ENCODE peak calls at places on chromosomes 12 and 14, in six cellular contexts. H is A549; S is cardiac muscle cell; U is CD4-positive, CD25-positive, alpha-beta regulatory T cell; M is Panc1; L is RWPE2. K is an unnamed sample.
A peak's percentile ranks its signal among the peaks of the same experiment; 100 is the strongest.

GRCh38 chr14:55059333-55059732 is 7.9 kb downstream of the MAPK1IP1L start:
- DNase-seq in H (no peak), S (no peak), U (no peak), M (no peak), L (no peak), K (no peak)

GRCh38 chr12:18502422-18502821 is 235.4 kb downstream of the PLCZ1 start:
- DNase-seq in H (no peak), S (no peak), U (no peak), M (no peak), L (no peak), K (no peak)

GRCh38 chr12:31406345-31406744 is 80.4 kb upstream of the SINHCAF start:
- DNase-seq in H (no peak), S (no peak), U (no peak), M (no peak), L (no peak), K (no peak)

GRCh38 chr14:59293934-59294661 is 105.6 kb downstream of the DAAM1 start:
- DNase-seq in H (no peak), S (peak; percentile 44), U (no peak), M (no peak), L (no peak), K (no peak)

GRCh38 chr12:40063424-40063823 is 42.5 kb downstream of the SLC2A13 start:
- DNase-seq in H (no peak), S (peak; percentile 32), U (no peak), M (no peak), L (no peak), K (no peak)

GRCh38 chr12:105172037-105172436 is 63.9 kb downstream of the APPL2 start:
- DNase-seq in H (no peak), S (no peak), U (no peak), M (no peak), L (no peak), K (no peak)

GRCh38 chr14:91545946-91546716 is 36.0 kb upstream of the PPP4R3A start:
- DNase-seq in H (no peak), S (no peak), U (no peak), M (no peak), L (no peak), K (no peak)

GRCh38 chr12:66624806-66625205 is 54.1 kb downstream of the GRIP1 start:
- DNase-seq in H (no peak), S (no peak), U (no peak), M (no peak), L (no peak), K (no peak)

GRCh38 chr14:71372411-71372838 is 465.2 kb downstream of the PCNX1 start:
- DNase-seq in H (no peak), S (peak; percentile 78), U (no peak), M (peak; percentile 60), L (no peak), K (no peak)

GRCh38 chr12:51926064-51926632 is 18.8 kb downstream of the ACVRL1 start:
- DNase-seq in H (no peak), S (peak; percentile 82), U (no peak), M (no peak), L (no peak), K (no peak)

GRCh38 chr12:19892186-19892585 is 452.9 kb downstream of the AEBP2 start:
- DNase-seq in H (no peak), S (no peak), U (no peak), M (no peak), L (no peak), K (no peak)

GRCh38 chr14:89307409-89307808 is 109.6 kb downstream of the FOXN3 start:
- DNase-seq in H (no peak), S (no peak), U (no peak), M (no peak), L (no peak), K (no peak)

GRCh38 chr14:77580964-77581505 is 35.4 kb downstream of the SPTLC2 start:
- DNase-seq in H (no peak), S (peak; percentile 64), U (peak; percentile 54), M (no peak), L (no peak), K (peak; percentile 91)

GRCh38 chr12:18683603-18684002 is 54.2 kb downstream of the PLCZ1 start:
- DNase-seq in H (no peak), S (peak; percentile 30), U (no peak), M (no peak), L (no peak), K (no peak)

GRCh38 chr12:64826234-64826633 is 1.8 kb downstream of the TBC1D30 start:
- DNase-seq in H (no peak), S (peak; percentile 76), U (peak; percentile 30), M (no peak), L (no peak), K (peak; percentile 16)

GRCh38 chr14:96762650-96763049 is 34.5 kb upstream of the VRK1 start:
- DNase-seq in H (peak; percentile 80), S (peak; percentile 68), U (peak; percentile 61), M (peak; percentile 24), L (no peak), K (peak; percentile 45)

GRCh38 chr12:92108651-92109050 is 37.0 kb downstream of the BTG1 start:
- DNase-seq in H (no peak), S (peak; percentile 87), U (no peak), M (no peak), L (no peak), K (peak; percentile 44)

GRCh38 chr14:105876158-105876557 is 349.8 kb downstream of the TMEM121 start:
- DNase-seq in H (no peak), S (no peak), U (no peak), M (no peak), L (no peak), K (no peak)

GRCh38 chr14:103698380-103699260 is 16.6 kb downstream of the XRCC3 start:
- DNase-seq in H (no peak), S (no peak), U (no peak), M (no peak), L (peak; percentile 83), K (no peak)

GRCh38 chr12:32062841-32063240 is 43.8 kb upstream of the BICD1 start:
- DNase-seq in H (no peak), S (no peak), U (no peak), M (no peak), L (no peak), K (no peak)

GRCh38 chr14:104897286-104898194 is 27.1 kb upstream of the PLD4 start:
- DNase-seq in H (no peak), S (no peak), U (no peak), M (no peak), L (peak; percentile 75), K (no peak)

DNA sequence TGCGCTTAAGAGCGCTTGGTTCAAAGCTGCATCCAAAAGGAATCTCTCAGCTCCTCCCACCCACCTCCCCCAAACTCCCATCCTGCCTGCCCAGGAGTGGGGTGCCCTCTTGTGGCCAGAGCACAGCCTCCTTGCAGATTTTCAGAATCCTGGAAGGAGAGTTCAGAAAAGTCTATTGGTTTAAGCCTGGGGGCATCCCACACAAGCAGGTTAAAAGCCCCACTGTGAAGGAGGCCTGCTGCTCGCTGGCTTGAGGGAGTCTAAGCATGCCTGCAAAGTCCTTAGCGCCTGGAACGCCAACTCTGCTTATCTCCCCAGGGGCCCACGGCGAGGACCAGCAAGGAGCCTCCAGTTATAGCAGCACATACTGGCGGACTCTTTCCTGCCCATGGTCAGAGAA is 297.1 kb downstream of the KSR2 start:
- DNase-seq in H (peak; percentile 71), S (peak; percentile 0), U (no peak), M (no peak), L (no peak), K (no peak)
- H3K27ac ChIP-seq in H (peak overlapping the region; percentile 57), S (no peak overlapping the region), U (no peak overlapping the region), M (no peak overlapping the region), L (no peak overlapping the region), K (no peak overlapping the region)

GRCh38 chr12:106760184-106760531 is 14.3 kb upstream of the RIC8B start:
- DNase-seq in H (no peak), S (peak; percentile 44), U (peak; percentile 37), M (no peak), L (no peak), K (no peak)

GRCh38 chr12:106754331-106754730 is 20.2 kb upstream of the RIC8B start:
- DNase-seq in H (no peak), S (no peak), U (no peak), M (no peak), L (no peak), K (no peak)

GRCh38 chr12:106759526-106760183 is 14.8 kb upstream of the RIC8B start:
- DNase-seq in H (no peak), S (no peak), U (no peak), M (no peak), L (no peak), K (no peak)

GRCh38 chr12:106758349-106758951 is 16.0 kb upstream of the RIC8B start:
- DNase-seq in H (no peak), S (no peak), U (no peak), M (no peak), L (no peak), K (no peak)

DNA sequence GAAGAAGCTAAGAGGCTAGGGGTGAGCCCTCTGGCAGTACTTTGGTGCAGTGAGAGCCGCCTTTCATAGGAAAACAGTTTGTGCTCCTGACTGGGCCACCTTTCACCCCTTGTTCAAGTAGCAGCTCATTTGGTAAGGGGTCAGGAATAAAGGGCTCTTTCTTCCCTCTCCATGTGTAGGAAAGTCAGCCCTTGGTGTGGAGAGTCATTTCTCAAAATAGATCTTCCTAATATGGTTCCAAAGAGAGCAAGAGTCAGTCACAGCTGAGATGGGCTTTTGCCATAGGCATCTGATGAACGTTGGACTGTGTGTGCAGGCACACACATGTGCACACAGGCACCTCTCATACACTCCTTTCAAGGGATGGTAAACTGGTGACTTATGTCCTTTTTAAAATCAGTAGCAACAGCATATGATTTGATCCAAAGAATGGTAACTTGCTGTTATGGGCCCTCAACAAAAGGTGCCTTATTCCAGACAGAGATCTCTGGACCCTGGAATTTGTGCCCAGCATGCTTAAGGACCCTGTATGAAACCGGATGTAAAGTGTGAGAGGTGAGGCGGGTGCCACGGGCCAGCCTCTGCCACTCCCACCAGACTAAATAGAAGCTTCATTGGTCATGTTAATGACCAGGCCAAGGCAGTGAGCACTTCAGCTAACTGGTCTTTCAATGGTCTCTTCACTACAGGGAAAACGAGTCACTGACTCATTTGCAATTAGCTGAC is 16.7 kb upstream of the RIC8B start:
- DNase-seq in H (no peak), S (no peak), U (no peak), M (no peak), L (no peak), K (no peak)
- H3K27ac ChIP-seq in H (no peak overlapping the region), S (peak overlapping the region; percentile 84), U (no peak overlapping the region), M (no peak overlapping the region), L (no peak overlapping the region), K (no peak overlapping the region)

GRCh38 chr12:120797677-120798642 is 72.3 kb downstream of the ACADS start:
- DNase-seq in H (no peak), S (no peak), U (no peak), M (no peak), L (no peak), K (no peak)

GRCh38 chr12:120801146-120801545 is 75.5 kb downstream of the ACADS start:
- DNase-seq in H (no peak), S (no peak), U (no peak), M (no peak), L (no peak), K (no peak)

GRCh38 chr12:120799417-120800045 is 73.9 kb downstream of the ACADS start:
- DNase-seq in H (no peak), S (no peak), U (no peak), M (no peak), L (no peak), K (no peak)

GRCh38 chr12:120800665-120801064 is 75.0 kb downstream of the ACADS start:
- DNase-seq in H (no peak), S (no peak), U (no peak), M (no peak), L (no peak), K (no peak)

GRCh38 chr12:120798696-120799095 is 73.1 kb downstream of the ACADS start:
- DNase-seq in H (no peak), S (no peak), U (no peak), M (no peak), L (no peak), K (no peak)
- H3K27ac ChIP-seq in H (no peak overlapping the region), S (peak overlapping the region; percentile 68), U (no peak overlapping the region), M (no peak overlapping the region), L (no peak overlapping the region), K (no peak overlapping the region)

GRCh38 chr14:95233702-95234241 is 76.4 kb upstream of the DICER1 start:
- DNase-seq in H (no peak), S (peak; percentile 40), U (no peak), M (no peak), L (no peak), K (no peak)
- H3K27ac ChIP-seq in H (no peak overlapping the region), S (no peak overlapping the region), U (no peak overlapping the region), M (no peak overlapping the region), L (no peak overlapping the region), K (no peak overlapping the region)